ENCODE peak calls at places on chromosomes 7 and 10, in four cellular contexts. M, Z, L and C are unnamed samples.

GRCh38 chr7:117818241-117818640 is 55.0 kb downstream of the CTTNBP2 start:
- DNase-seq in M (no peak), Z (no peak), L (no peak), C (no peak)

GRCh38 chr7:38673795-38674194 is 42.6 kb upstream of the AMPH start:
- DNase-seq in M (no peak), Z (no peak), L (no peak), C (no peak)

GRCh38 chr7:87154166-87154565 is 1.9 kb downstream of the DMTF1 start:
- DNase-seq in M (no peak), Z (no peak), L (no peak), C (no peak)

GRCh38 chr10:89783406-89783805 is 82.0 kb downstream of the KIF20B start:
- DNase-seq in M (no peak), Z (no peak), L (no peak), C (no peak)

GRCh38 chr10:125629758-125630376 is 53.1 kb downstream of the TEX36 start:
- DNase-seq in M (no peak), Z (peak), L (peak), C (no peak)

GRCh38 chr7:97499204-97499603 is 232.7 kb upstream of the TAC1 start:
- DNase-seq in M (no peak), Z (peak), L (peak), C (peak)

GRCh38 chr10:33258951-33259350 is 75.5 kb downstream of the NRP1 start:
- DNase-seq in M (no peak), Z (no peak), L (no peak), C (no peak)

GRCh38 chr7:54841772-54842707 is 83.0 kb upstream of the SEC61G start:
- DNase-seq in M (no peak), Z (peak), L (peak), C (peak)

GRCh38 chr10:116608683-116609594 is 11.8 kb upstream of the PNLIPRP2 start:
- DNase-seq in M (no peak), Z (no peak), L (no peak), C (peak)

GRCh38 chr7:159016591-159016990 is 128.1 kb downstream of the VIPR2 start:
- DNase-seq in M (no peak), Z (no peak), L (no peak), C (no peak)

GRCh38 chr7:12030116-12030515 is 181.0 kb upstream of the TMEM106B start:
- DNase-seq in M (no peak), Z (no peak), L (no peak), C (no peak)

GRCh38 chr10:124362572-124362971 is 56.2 kb downstream of the OAT start:
- DNase-seq in M (no peak), Z (no peak), L (no peak), C (peak)

GRCh38 chr7:152636436-152636835 is 39.5 kb downstream of the XRCC2 start:
- DNase-seq in M (no peak), Z (no peak), L (no peak), C (no peak)

GRCh38 chr7:30474893-30475292 is 3.7 kb downstream of the NOD1 start:
- DNase-seq in M (no peak), Z (no peak), L (no peak), C (no peak)

GRCh38 chr10:86346169-86346793 is 20.3 kb downstream of the GRID1 start:
- DNase-seq in M (no peak), Z (no peak), L (no peak), C (no peak)

GRCh38 chr10:43871004-43871439 is 222.3 kb upstream of the ZNF32 start:
- DNase-seq in M (no peak), Z (no peak), L (no peak), C (no peak)

GRCh38 chr7:158695726-158696452 is 8.7 kb downstream of the NCAPG2 start:
- DNase-seq in M (peak), Z (peak), L (peak), C (no peak)

GRCh38 chr7:15888090-15888489 is 201.6 kb upstream of the MEOX2 start:
- DNase-seq in M (no peak), Z (no peak), L (no peak), C (no peak)

GRCh38 chr7:129778770-129779601 is 167.5 kb downstream of the NRF1 start:
- DNase-seq in M (no peak), Z (no peak), L (no peak), C (peak)

GRCh38 chr7:74305987-74306736 is 17.0 kb downstream of the CLIP2 start:
- DNase-seq in M (no peak), Z (no peak), L (no peak), C (no peak)
- TF ChIP-seq ATF3 in M (no peak), Z (no peak), L (no peak), C (no peak)

DNA sequence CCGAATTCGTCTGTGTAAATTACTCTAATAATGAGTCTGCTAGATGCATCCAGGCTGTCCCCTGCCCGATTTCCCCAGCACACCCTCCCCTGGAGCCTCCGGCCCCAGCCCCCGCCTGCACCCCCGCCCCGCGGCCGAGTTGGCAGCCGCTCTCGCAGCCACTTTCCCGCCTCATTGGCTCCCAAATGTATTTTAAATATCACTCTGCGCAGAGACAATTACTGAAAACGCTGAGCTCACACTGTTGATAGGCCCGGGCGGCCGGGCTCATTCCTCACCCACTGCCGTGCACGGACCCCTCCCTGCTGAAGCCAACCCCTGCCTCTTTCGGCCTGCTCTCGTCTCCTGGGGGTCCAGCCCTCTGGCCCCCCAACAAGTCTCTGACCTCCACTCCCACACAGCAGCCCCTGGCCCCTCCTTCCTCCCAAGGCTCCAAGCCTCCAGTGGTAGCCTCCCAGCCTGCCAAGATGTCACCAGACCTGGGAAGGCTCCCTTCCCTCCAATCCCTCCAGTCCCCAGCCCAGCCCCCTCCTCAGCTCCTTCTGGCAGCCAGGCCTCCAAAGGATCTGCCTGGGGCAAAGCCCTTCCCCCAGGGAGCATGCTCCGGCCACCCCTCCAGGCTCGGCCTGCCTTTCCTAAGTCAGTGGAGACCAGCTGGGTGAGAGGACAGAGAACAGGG is 11.0 kb downstream of the H2BK1 start:
- DNase-seq in M (no peak), Z (no peak), L (no peak), C (no peak)
- TF ChIP-seq ATF3 in M (no peak), Z (no peak), L (no peak), C (no peak)

DNA sequence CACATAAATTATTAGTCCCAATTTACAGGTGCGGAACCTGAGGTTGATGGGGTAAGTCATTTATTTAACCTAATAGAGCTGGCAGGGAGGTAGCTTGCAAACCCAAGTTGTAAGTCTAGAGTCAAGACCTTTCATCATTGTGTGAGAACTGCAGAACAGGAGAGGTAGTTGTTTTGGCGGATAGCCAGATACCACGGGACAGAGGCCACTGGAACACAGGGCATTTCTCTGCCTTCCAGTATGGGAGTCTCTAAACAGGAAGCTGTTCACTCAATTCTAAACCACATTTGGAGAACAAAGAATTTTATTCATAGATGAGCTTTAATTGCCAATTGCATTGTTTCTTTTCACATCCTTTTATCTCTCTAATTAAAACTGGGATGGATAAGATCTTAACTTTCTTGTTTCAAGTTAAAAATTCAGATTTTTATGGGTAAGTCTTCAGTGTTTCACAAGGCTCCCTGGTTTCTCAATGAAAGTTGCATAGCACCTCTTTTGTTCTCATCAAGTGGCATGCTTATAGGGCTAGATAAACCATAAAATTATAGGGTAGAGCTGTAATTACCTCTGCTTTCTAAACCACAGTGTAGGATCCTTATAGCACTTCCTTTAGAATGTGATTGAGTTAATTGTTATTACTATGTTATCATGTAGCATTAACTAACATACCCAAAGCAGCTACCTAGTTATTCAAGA is 489.0 kb downstream of the GATA3 start:
- DNase-seq in M (no peak), Z (no peak), L (no peak), C (no peak)
- TF ChIP-seq ATF3 in M (no peak), Z (no peak), L (no peak), C (no peak)

GRCh38 chr10:71401969-71402368 is 5.2 kb downstream of the CDH23 start:
- DNase-seq in M (no peak), Z (no peak), L (no peak), C (no peak)
- TF ChIP-seq ATF3 in M (no peak), Z (no peak), L (no peak), C (no peak)

GRCh38 chr7:67462781-67463191 is 466.2 kb downstream of the TYW1 start:
- DNase-seq in M (no peak), Z (no peak), L (no peak), C (no peak)
- TF ChIP-seq ATF3 in M (no peak), Z (no peak), L (no peak), C (no peak)

GRCh38 chr7:138565071-138565450 is 105.0 kb downstream of the TRIM24 start:
- DNase-seq in M (no peak), Z (no peak), L (no peak), C (no peak)

GRCh38 chr7:138564365-138564764 is 104.3 kb downstream of the TRIM24 start:
- DNase-seq in M (no peak), Z (no peak), L (peak), C (no peak)

GRCh38 chr7:138568655-138569054 is 108.6 kb downstream of the TRIM24 start:
- DNase-seq in M (no peak), Z (no peak), L (no peak), C (no peak)

GRCh38 chr7:138563808-138564207 is 103.7 kb downstream of the TRIM24 start:
- DNase-seq in M (no peak), Z (no peak), L (no peak), C (no peak)

GRCh38 chr7:138565451-138566114 is 105.5 kb downstream of the TRIM24 start:
- DNase-seq in M (no peak), Z (peak), L (peak), C (peak)
- TF ChIP-seq ATF3 in M (no peak), Z (no peak), L (peak), C (no peak)

GRCh38 chr7:74300951-74301350 is 11.7 kb downstream of the CLIP2 start:
- DNase-seq in M (no peak), Z (no peak), L (no peak), C (no peak)
- TF ChIP-seq ATF3 in M (no peak), Z (no peak), L (no peak), C (no peak)

GRCh38 chr10:94038024-94038423 is 44.3 kb downstream of the PLCE1 start:
- DNase-seq in M (no peak), Z (no peak), L (no peak), C (no peak)

GRCh38 chr10:94046152-94046551 is 52.4 kb downstream of the PLCE1 start:
- DNase-seq in M (no peak), Z (no peak), L (no peak), C (peak)

GRCh38 chr10:94042814-94043175 is 49.1 kb downstream of the PLCE1 start:
- DNase-seq in M (no peak), Z (no peak), L (no peak), C (no peak)

GRCh38 chr10:94043431-94043990 is 49.8 kb downstream of the PLCE1 start:
- DNase-seq in M (no peak), Z (no peak), L (no peak), C (no peak)

GRCh38 chr10:94042001-94042813 is 48.5 kb downstream of the PLCE1 start:
- DNase-seq in M (peak), Z (peak), L (no peak), C (no peak)
- TF ChIP-seq ATF3 in M (no peak), Z (no peak), L (no peak), C (no peak)

DNA sequence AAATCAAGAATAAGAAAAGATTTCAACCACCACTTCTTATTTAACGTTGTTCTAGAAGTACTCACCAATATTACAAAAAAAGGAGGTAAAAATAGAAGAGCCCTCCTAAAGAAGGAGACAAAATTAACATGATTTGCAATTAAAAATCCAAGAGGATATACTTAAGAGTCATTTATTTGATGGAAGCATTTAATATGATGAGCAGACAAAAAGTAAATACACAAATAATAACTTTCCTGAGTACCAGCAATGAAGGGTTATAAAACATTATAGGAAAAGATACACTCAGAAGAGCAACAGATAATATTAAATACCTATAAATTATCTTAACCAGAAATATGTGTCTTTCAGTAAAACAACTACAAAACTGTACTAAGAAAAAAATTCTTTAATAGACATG is 106.9 kb upstream of the STK17A start:
- DNase-seq in M (no peak), Z (no peak), L (no peak), C (no peak)
- TF ChIP-seq ATF3 in M (no peak), Z (no peak), L (no peak), C (no peak)